ENCODE peak calls at places on chromosome 1, in four cellular contexts. S is K562, K is GM12878, G is HepG2. V is an unnamed sample.

GRCh38 chr1:92778371-92778770 is 6.5 kb downstream of the EVI5 start:
- DNase-seq in S (no peak), K (no peak), G (no peak), V (no peak)

GRCh38 chr1:15820478-15820877 is 13.0 kb upstream of the UQCRHL start:
- DNase-seq in S (no peak), K (no peak), G (no peak), V (no peak)

GRCh38 chr1:209805341-209805781 is 581 bp downstream of the IRF6 start:
- DNase-seq in S (no peak), K (no peak), G (no peak), V (no peak)

GRCh38 chr1:178650950-178651461 is 74.0 kb upstream of the RALGPS2 start:
- DNase-seq in S (no peak), K (no peak), G (peak; percentile 19), V (no peak)

GRCh38 chr1:181102841-181103240 is 14.3 kb downstream of the IER5 start:
- DNase-seq in S (no peak), K (no peak), G (no peak), V (no peak)

GRCh38 chr1:36203027-36203553 is 21.2 kb upstream of the THRAP3 start:
- DNase-seq in S (no peak), K (no peak), G (no peak), V (no peak)

GRCh38 chr1:46735708-46736324 is 16.9 kb upstream of the EFCAB14 start:
- DNase-seq in S (peak; percentile 68), K (no peak), G (peak; percentile 52), V (peak; percentile 29)

GRCh38 chr1:112549590-112549989 is 40.8 kb downstream of the WNT2B start:
- DNase-seq in S (no peak), K (no peak), G (no peak), V (no peak)

GRCh38 chr1:150295476-150295875 is 1.8 kb downstream of the MRPS21 start:
- DNase-seq in S (no peak), K (no peak), G (no peak), V (no peak)

GRCh38 chr1:169367096-169367685 is 406 bp downstream of the NME7 start:
- DNase-seq in S (no peak), K (no peak), G (no peak), V (no peak)

GRCh38 chr1:169368406-169368769 is 393 bp downstream of the BLZF1 start:
- DNase-seq in S (peak; percentile 31), K (peak; percentile 4), G (peak; percentile 2), V (no peak)

GRCh38 chr1:169364948-169365347 is 2.6 kb downstream of the NME7 start:
- DNase-seq in S (no peak), K (no peak), G (no peak), V (no peak)

GRCh38 chr1:169371400-169371799 is 3.4 kb downstream of the BLZF1 start:
- DNase-seq in S (peak; percentile 39), K (no peak), G (no peak), V (no peak)

DNA sequence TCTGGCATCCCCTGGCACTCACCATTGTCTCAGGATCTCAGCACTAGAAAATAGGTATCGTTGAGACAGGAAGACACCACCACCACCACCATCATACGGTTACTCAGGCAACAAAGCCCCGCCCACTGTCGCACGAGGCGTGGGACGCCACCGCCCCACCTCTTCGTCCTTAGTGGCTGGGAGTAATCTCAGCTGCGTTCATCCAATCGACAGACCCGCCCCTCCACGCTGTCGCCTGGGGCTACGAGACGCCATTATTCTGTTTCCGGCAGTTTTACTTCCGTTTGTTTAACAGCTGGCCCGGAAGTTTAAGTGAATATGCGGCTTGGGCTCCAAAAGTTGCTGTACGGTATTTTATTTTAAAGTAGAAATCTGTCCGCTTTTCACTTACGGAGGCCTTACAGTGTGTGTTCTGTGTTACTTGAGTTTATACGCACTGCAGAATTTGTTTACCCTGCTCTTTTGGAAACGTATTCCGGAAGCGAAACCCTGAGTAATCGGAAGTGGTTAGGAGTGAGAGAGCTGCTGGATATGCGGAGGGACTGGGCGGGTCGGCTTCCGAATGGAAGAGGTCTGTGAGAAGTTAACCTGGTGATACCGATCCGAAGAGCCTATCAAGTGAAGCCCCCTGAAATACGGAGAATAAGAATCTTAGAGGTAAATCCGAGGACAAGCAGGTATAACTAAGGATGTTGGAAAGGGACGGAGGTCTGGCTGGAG is at the start of the genes BLZF1 and NME7:
- DNase-seq in S (peak; percentile 96), K (peak; percentile 94), G (peak; percentile 94), V (peak; percentile 94)
- TF ChIP-seq POLR2A in S (peak; percentile 83), K (peak; percentile 11), G (peak; percentile 55), V (no peak)

GRCh38 chr1:67566803-67567202 is 118.2 kb upstream of the GADD45A start:
- DNase-seq in S (no peak), K (no peak), G (no peak), V (no peak)
- TF ChIP-seq ATF3 in S (no peak), K (no peak), G (no peak), V (no peak)

DNA sequence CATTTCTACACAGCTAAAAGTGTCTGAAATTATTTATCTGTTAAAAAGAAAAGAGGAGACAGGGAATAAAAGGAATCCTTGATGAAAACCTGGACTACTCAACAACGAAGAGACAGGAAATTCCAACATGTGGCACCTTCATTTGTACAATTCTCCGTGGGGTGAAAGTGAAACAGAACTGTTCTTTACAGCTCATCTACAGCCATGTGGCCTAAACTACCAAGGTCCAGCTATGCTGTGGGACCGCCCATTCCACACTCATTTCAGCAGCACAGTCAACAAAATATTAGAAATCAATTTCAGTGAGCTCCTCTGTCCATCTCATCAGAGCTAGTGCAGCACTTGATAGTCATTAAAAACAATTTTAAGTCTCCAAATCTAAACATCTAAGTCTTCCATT is 44.0 kb downstream of the UBR4 start:
- DNase-seq in S (no peak), K (no peak), G (no peak), V (no peak)
- TF ChIP-seq REST in S (no peak), K (no peak), G (no peak), V (no peak)

GRCh38 chr1:17101261-17101660 is 18.0 kb downstream of the PADI2 start:
- DNase-seq in S (no peak), K (no peak), G (no peak), V (no peak)
- TF ChIP-seq POLR2A in S (no peak), K (no peak), G (no peak), V (no peak)

DNA sequence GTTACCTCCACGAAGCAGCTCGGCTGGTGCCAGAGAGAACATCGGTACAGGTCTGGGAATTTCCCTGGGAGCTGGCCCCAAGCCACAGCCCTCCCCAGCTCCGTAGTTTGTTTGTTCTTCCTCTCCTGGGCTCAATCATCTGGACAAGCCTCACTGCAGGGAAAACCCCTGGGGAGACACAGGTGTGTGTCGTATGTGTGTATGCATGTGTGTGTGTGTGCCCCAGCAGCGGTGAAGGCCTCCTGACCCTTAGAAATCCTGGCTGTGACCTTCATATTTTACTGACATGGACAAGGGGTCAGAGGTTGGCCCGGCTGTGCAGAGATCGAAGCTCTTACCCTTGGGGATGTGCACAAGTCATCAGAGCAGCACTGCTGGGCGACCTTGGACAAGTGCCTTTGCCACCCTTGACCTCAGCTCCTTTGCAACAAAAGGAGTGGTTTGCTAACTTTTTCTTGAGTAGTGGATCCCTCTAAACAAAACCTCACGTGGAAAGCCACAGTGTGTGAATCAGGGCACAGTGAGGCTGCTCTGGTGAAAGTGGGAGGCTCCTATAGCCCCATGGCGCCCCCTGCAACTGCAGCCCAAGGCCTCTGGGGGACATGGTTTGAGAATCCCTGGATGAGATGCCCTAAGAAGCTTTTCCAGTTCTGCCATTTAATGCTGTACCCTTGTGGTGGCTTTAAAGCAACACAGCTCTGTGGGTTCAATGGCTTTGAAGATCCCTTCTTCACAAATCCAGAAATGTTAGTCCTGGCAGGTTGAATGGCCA is 12.3 kb upstream of the IL22RA1 start:
- DNase-seq in S (no peak), K (peak; percentile 25), G (peak; percentile 30), V (peak; percentile 19)
- TF ChIP-seq ATF3 in S (no peak), K (no peak), G (no peak), V (no peak)

GRCh38 chr1:31723828-31724359 is 20.1 kb upstream of the COL16A1 start:
- DNase-seq in S (peak; percentile 83), K (no peak), G (peak; percentile 57), V (no peak)
- TF ChIP-seq REST in S (peak; percentile 98), K (peak; percentile 97), G (peak; percentile 89), V (peak; percentile 98)

GRCh38 chr1:207823531-207823879 is 71.7 kb downstream of the CD46 start:
- DNase-seq in S (no peak), K (no peak), G (no peak), V (no peak)

GRCh38 chr1:207825296-207825695 is 73.4 kb downstream of the CD46 start:
- DNase-seq in S (no peak), K (no peak), G (no peak), V (no peak)

GRCh38 chr1:207824691-207825090 is 72.8 kb downstream of the CD46 start:
- DNase-seq in S (no peak), K (peak; percentile 35), G (no peak), V (no peak)

GRCh38 chr1:207822602-207823451 is 71.0 kb downstream of the CD46 start:
- DNase-seq in S (peak; percentile 97), K (peak; percentile 96), G (no peak), V (no peak)

GRCh38 chr1:207823880-207824566 is 72.2 kb downstream of the CD46 start:
- DNase-seq in S (no peak), K (peak; percentile 85), G (peak; percentile 86), V (peak; percentile 37)
- TF ChIP-seq POLR2A in S (no peak), K (peak; percentile 73), G (no peak), V (no peak)

GRCh38 chr1:54667797-54668196 is 26.2 kb downstream of the MROH7 start:
- DNase-seq in S (no peak), K (no peak), G (no peak), V (no peak)

GRCh38 chr1:54668567-54668966 is 27.0 kb downstream of the MROH7 start:
- DNase-seq in S (no peak), K (no peak), G (no peak), V (no peak)

GRCh38 chr1:54666333-54666732 is 24.7 kb downstream of the MROH7 start:
- DNase-seq in S (no peak), K (no peak), G (no peak), V (no peak)

DNA sequence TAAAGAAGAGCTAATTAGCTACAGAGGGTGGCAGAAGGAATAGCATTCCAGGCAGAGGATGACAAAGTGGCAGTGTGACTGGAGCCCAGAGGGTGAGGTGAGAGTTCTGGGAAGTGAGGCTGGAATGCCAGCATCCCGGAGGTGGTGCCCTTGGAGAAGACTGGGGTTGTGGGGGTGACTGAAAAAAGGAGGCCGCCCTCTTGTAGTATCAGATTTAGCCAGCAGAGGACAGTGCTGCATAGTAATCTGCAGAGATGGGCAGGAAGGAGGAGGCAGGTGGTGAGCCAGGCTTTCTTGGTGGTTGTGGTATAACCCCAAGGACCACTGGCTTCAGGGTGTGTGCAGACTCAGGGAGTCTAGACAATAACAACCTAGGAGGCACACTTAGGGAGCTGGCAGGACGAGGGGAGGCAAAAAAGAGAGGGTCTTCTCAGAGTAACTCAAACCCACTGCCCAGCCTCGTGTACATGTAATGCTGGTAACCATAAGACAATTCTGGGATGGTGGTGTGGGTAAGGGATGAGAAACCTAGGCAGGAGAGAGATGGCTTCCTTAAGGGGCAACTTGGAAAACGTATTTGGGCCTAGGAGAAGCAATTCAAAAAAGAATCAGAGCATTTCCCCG is 30.5 kb downstream of the MROH7 start:
- DNase-seq in S (peak; percentile 76), K (peak; percentile 17), G (peak; percentile 44), V (peak; percentile 35)
- TF ChIP-seq ATF3 in S (no peak), K (no peak), G (no peak), V (no peak)

GRCh38 chr1:244047739-244048565 is 3.1 kb upstream of the ZBTB18 start:
- DNase-seq in S (peak; percentile 99), K (peak; percentile 92), G (peak; percentile 96), V (peak; percentile 94)
- TF ChIP-seq REST in S (peak; percentile 69), K (no peak), G (no peak), V (no peak)

V was measured in HCT116.